ENCODE peak calls at places on chromosomes 11 and 22, in four cellular contexts. Q is stomach, G is epithelial cell of esophagus, N is fibroblast of mammary gland. I is an unnamed sample.

GRCh38 chr11:74695705-74696280 is 35.4 kb downstream of the CHRDL2 start:
- DNase-seq in Q (no peak), N (no peak), G (no peak), I (no peak)

GRCh38 chr11:45926536-45927331 is 4.3 kb downstream of the LARGE2 start:
- DNase-seq in G (no peak), Q (no peak), N (no peak), I (no peak)

GRCh38 chr11:114079406-114080072 is 20.0 kb downstream of the ZBTB16 start:
- DNase-seq in G (no peak), N (peak), Q (no peak), I (no peak)

GRCh38 chr11:67613960-67614715 is 7.4 kb downstream of the NDUFV1 start:
- DNase-seq in N (peak), G (peak), Q (peak), I (peak)

GRCh38 chr22:49405590-49405989 is 422.1 kb downstream of the BRD1 start:
- DNase-seq in Q (peak), N (no peak), G (no peak), I (no peak)

GRCh38 chr11:118783724-118784495 is 7.1 kb downstream of the DDX6 start:
- DNase-seq in Q (no peak), G (no peak), N (no peak), I (no peak)

GRCh38 chr11:132028380-132029240 is 658.2 kb downstream of the NTM start:
- DNase-seq in Q (peak), G (peak), N (peak), I (no peak)

GRCh38 chr11:129950319-129951034 is 52.2 kb downstream of the PRDM10 start:
- DNase-seq in Q (no peak), G (no peak), N (peak), I (no peak)

GRCh38 chr11:130582994-130583393 is 134.5 kb downstream of the ADAMTS15 start:
- DNase-seq in N (peak), G (no peak), Q (no peak), I (no peak)

GRCh38 chr11:1667906-1668305 is 29.1 kb upstream of the KRTAP5-6 start:
- DNase-seq in N (no peak), Q (no peak), G (no peak), I (no peak)

GRCh38 chr11:11171285-11171684 is 181.8 kb downstream of the CSNK2A3 start:
- DNase-seq in N (no peak), G (no peak), Q (no peak), I (no peak)

GRCh38 chr11:60994450-60995135 is 23.1 kb downstream of the CD6 start:
- DNase-seq in Q (no peak), G (no peak), N (no peak), I (no peak)

GRCh38 chr11:113684558-113684957 is 21.6 kb downstream of the TMPRSS5 start:
- DNase-seq in N (peak), Q (no peak), G (no peak), I (no peak)

GRCh38 chr11:199004-199581 is 6.2 kb downstream of the SCGB1C1 start:
- DNase-seq in G (no peak), N (no peak), Q (peak), I (peak)

GRCh38 chr11:62665630-62666258 is 632 bp downstream of the CSKMT start:
- DNase-seq in N (peak), G (peak), Q (peak), I (no peak)

GRCh38 chr11:18853086-18853720 is 61.6 kb upstream of the PTPN5 start:
- DNase-seq in Q (no peak), G (peak), N (peak), I (no peak)

GRCh38 chr11:1078191-1078601 is 3.5 kb downstream of the MUC2 start:
- DNase-seq in G (no peak), N (no peak), Q (no peak), I (no peak)

GRCh38 chr11:118321386-118322082 is 17.0 kb downstream of the CD3E start:
- DNase-seq in N (no peak), G (no peak), Q (peak), I (no peak)

GRCh38 chr11:57491371-57492061 is 24.0 kb downstream of the SLC43A1 start:
- DNase-seq in N (peak), G (peak), Q (peak), I (no peak)

GRCh38 chr11:108228236-108228635 is 5.4 kb downstream of the ATM start:
- DNase-seq in G (no peak), N (no peak), Q (no peak), I (no peak)

GRCh38 chr11:34501500-34501899 is 12.1 kb downstream of the ELF5 start:
- DNase-seq in Q (no peak), N (peak), G (peak), I (no peak)

GRCh38 chr11:64611961-64612646 is 21.1 kb downstream of the SLC22A12 start:
- DNase-seq in G (no peak), N (no peak), Q (no peak), I (no peak)

GRCh38 chr11:30023037-30023436 is 6.2 kb upstream of the KCNA4 start:
- DNase-seq in N (no peak), G (no peak), Q (no peak), I (no peak)

GRCh38 chr11:47523491-47524199 is 29.3 kb downstream of the CELF1 start:
- DNase-seq in G (peak), Q (no peak), N (peak), I (no peak)

GRCh38 chr11:15327786-15328231 is 213.1 kb downstream of the INSC start:
- DNase-seq in Q (peak), N (peak), G (peak), I (no peak)

GRCh38 chr11:41201156-41201555 is 258.3 kb downstream of the LRRC4C start:
- DNase-seq in G (peak), Q (peak), N (peak), I (no peak)
- TF ChIP-seq CTCF in G (peak), Q (no peak), N (peak), I (peak)

DNA sequence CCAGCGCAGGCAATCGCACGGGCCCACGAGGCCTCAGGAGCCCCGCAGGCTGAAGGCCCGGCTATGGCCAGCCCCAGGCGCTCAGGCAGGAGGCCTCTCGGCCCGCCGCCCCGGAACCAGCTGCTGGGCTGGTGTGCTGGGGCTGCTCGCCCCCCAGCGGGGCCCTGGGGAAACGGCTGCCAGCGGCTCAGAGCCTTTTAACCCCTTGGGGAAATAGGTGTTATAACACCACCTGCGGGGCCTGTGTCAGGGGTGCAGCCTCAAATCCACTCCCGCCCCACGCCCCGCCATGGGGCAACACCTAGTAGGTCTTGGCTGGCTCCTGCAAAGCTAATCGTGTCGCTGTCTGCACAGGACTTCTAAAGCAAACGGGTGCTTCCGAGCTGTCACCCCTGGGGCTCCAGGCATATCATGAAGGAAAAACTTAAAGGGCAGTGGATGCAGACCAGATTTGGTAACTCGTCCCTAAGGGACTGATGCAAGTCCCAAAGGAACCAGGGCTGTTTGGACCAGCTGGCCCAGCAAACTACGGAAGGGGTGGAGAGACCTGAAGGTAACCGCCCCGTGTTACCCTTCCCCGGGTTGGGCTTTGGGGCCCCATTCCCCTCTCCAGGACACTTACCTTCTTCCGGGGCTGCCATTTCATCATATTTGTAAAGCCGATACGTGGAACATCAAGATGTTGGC is 237.2 kb downstream of the TTC28 start:
- DNase-seq in N (peak), Q (peak), G (peak), I (peak)
- TF ChIP-seq CTCF in N (peak), Q (peak), G (peak), I (peak)

GRCh38 chr22:17119481-17120202 is 1.5 kb downstream of the TMEM121B start:
- DNase-seq in G (no peak), Q (no peak), N (peak), I (no peak)
- TF ChIP-seq CTCF in G (no peak), Q (peak), N (peak), I (no peak)

GRCh38 chr11:122742350-122742749 is 86.8 kb downstream of the UBASH3B start:
- DNase-seq in G (peak), N (no peak), Q (no peak), I (no peak)

GRCh38 chr11:122741613-122742012 is 86.1 kb downstream of the UBASH3B start:
- DNase-seq in N (peak), G (no peak), Q (no peak), I (no peak)

GRCh38 chr11:122733301-122733686 is 77.8 kb downstream of the UBASH3B start:
- DNase-seq in G (peak), N (peak), Q (no peak), I (no peak)

GRCh38 chr11:122735031-122735430 is 79.5 kb downstream of the UBASH3B start:
- DNase-seq in Q (no peak), G (no peak), N (no peak), I (no peak)

DNA sequence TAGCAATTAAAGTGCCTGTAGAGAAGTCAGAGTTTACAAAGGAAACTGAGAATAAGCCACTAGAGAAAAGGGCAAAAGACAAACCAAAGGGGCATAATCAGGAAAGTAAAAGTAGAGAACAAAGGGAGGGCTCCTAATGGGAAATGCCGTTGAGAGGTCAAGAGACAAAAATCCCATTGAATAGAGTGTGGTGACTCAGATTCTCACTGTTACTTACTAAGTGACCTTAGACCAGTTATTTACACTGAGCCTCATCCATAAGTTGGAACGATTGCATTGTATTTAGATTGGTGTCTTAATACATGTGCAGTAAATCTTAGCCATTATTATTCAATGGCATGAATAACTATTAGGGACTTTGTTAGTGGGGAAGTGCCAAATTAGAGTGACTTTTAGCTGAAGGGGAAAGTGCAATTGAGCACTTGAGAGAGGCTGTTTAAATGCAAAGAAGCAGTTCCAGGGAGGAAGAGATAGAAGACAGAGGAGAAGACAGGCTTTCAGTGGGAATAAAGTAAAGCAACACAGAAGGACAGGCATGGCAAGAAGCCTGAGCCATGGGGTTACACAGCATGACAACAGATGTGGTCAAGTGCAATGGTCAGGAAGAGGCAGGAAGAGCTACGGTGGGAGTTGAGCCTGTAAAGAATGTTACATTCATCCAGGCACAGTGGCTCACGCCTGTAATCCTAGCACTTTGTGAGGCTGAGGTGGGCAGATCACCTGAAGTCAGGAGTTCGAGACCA is 82.6 kb downstream of the UBASH3B start:
- DNase-seq in N (peak), G (no peak), Q (no peak), I (no peak)
- TF ChIP-seq CTCF in N (no peak), G (no peak), Q (no peak), I (no peak)

I was measured in osteocyte.